ENCODE peak calls at places on chromosomes 11 and 22, in seven cellular contexts. W is GM13976, R is GM19239, K is astrocyte of the spinal cord, X is NCI-H1436 treated with DMSO at 0.1 percent for 48 hours, F is LoVo, B is fibroblast of the aortic adventitia. O is an unnamed sample.

GRCh38 chr11:121733858-121734257 is 281.1 kb upstream of the SORL1-AS1 start:
- DNase-seq in W (no peak), R (no peak), K (no peak), X (no peak), F (no peak), B (no peak), O (no peak)

GRCh38 chr11:12842933-12843636 is 166.0 kb upstream of the RASSF10 start:
- DNase-seq in W (no peak), R (no peak), K (peak), X (peak), F (no peak), B (peak), O (no peak)

GRCh38 chr11:128509990-128510389 is 77.4 kb downstream of the ETS1 start:
- DNase-seq in W (no peak), R (no peak), K (peak), X (no peak), F (no peak), B (peak), O (no peak)

GRCh38 chr22:45302047-45302446 is 7.7 kb upstream of the FAM118A start:
- DNase-seq in W (no peak), R (no peak), K (peak), X (no peak), F (peak), B (peak), O (no peak)

GRCh38 chr11:107570015-107570414 is 4.5 kb upstream of the ALKBH8 start:
- DNase-seq in W (no peak), R (no peak), K (no peak), X (no peak), F (no peak), B (no peak), O (no peak)

GRCh38 chr11:5198285-5198684 is 2.2 kb downstream of the OR51V1 start:
- DNase-seq in W (no peak), R (no peak), K (no peak), X (no peak), F (no peak), B (no peak), O (no peak)

GRCh38 chr22:41092023-41092817 is at the start of gene EP300:
- DNase-seq in W (peak), R (peak), K (peak), X (no peak), F (peak), B (peak), O (peak)

GRCh38 chr11:72652871-72653615 is 21.2 kb downstream of the PDE2A start:
- DNase-seq in W (no peak), R (no peak), K (no peak), X (no peak), F (no peak), B (no peak), O (no peak)

GRCh38 chr11:117817213-117818035 is 7.1 kb downstream of the FXYD2 start:
- DNase-seq in W (peak), R (no peak), K (peak), X (no peak), F (peak), B (peak), O (peak)

GRCh38 chr22:22228421-22228820 is 16.2 kb upstream of the VPREB1 start:
- DNase-seq in W (no peak), R (no peak), K (no peak), X (no peak), F (no peak), B (no peak), O (no peak)

GRCh38 chr11:106012744-106013143 is 9.3 kb downstream of the MSANTD4 start:
- DNase-seq in W (no peak), R (no peak), K (peak), X (no peak), F (no peak), B (peak), O (no peak)

GRCh38 chr11:67492801-67493547 is 10.1 kb downstream of the AIP start:
- DNase-seq in W (no peak), R (peak), K (no peak), X (no peak), F (no peak), B (no peak), O (no peak)

GRCh38 chr11:103659138-103659734 is 377.2 kb upstream of the DDI1 start:
- DNase-seq in W (no peak), R (no peak), K (no peak), X (no peak), F (no peak), B (no peak), O (no peak)

GRCh38 chr11:128343870-128344269 is 243.5 kb downstream of the ETS1 start:
- DNase-seq in W (no peak), R (no peak), K (no peak), X (no peak), F (no peak), B (no peak), O (no peak)

GRCh38 chr11:71182791-71183556 is 69.4 kb downstream of the SHANK2 start:
- DNase-seq in W (no peak), R (no peak), K (no peak), X (no peak), F (no peak), B (no peak), O (no peak)

GRCh38 chr11:118100691-118101232 is 14.0 kb upstream of the SMIM35 start:
- DNase-seq in W (no peak), R (no peak), K (no peak), X (no peak), F (no peak), B (no peak), O (no peak)

GRCh38 chr11:110128161-110128560 is 35.0 kb downstream of the ZC3H12C start:
- DNase-seq in W (no peak), R (no peak), K (peak), X (no peak), F (no peak), B (peak), O (no peak)

GRCh38 chr22:44243761-44244160 is 63.0 kb downstream of the PARVG start:
- DNase-seq in W (no peak), R (no peak), K (no peak), X (no peak), F (no peak), B (no peak), O (no peak)

GRCh38 chr22:23376256-23376655 is 195.9 kb downstream of the BCR start:
- DNase-seq in W (peak), R (peak), K (no peak), X (no peak), F (peak), B (no peak), O (no peak)

GRCh38 chr22:39773976-39774539 is 119.5 kb downstream of the ENTHD1 start:
- DNase-seq in W (peak), R (peak), K (no peak), X (no peak), F (no peak), B (no peak), O (no peak)

GRCh38 chr11:15159085-15159484 is 44.4 kb downstream of the INSC start:
- DNase-seq in W (peak), R (peak), K (peak), X (no peak), F (peak), B (peak), O (no peak)

GRCh38 chr22:47629273-47629711 is 866.8 kb downstream of the TBC1D22A start:
- DNase-seq in W (no peak), R (no peak), K (no peak), X (no peak), F (no peak), B (no peak), O (no peak)

GRCh38 chr11:130449246-130449990 is 973 bp downstream of the ADAMTS15 start:
- DNase-seq in W (no peak), R (no peak), K (peak), X (no peak), F (no peak), B (peak), O (no peak)

GRCh38 chr11:130648601-130649000 is 200.2 kb downstream of the ADAMTS15 start:
- DNase-seq in W (no peak), R (no peak), K (no peak), X (no peak), F (no peak), B (no peak), O (no peak)

GRCh38 chr22:46195487-46196165 is 45.3 kb downstream of the PPARA start:
- DNase-seq in W (no peak), R (no peak), K (no peak), X (no peak), F (peak), B (no peak), O (no peak)

GRCh38 chr22:26642465-26643367 is 14.7 kb upstream of the MIAT start:
- DNase-seq in W (peak), R (no peak), K (peak), X (no peak), F (no peak), B (no peak), O (peak)

GRCh38 chr11:2277933-2278523 is 7.6 kb upstream of the ASCL2 start:
- DNase-seq in W (no peak), R (no peak), K (no peak), X (no peak), F (no peak), B (no peak), O (no peak)